ENCODE peak calls at places on chromosomes 1 and 21, in seven cellular contexts. D is astrocyte; J is activated T-helper 1 cell treated with Interleukin-2 at 50 U/mL for 16 hours; X is nephron progenitor cell; B is stimulated activated CD4-positive, alpha-beta T cell treated with anti-CD3 and anti-CD28 coated beads, Interleukin-1b, Interleukin-23, amount 100 ng/mL, for 48 hours; K is adipocyte; F is stimulated activated naive CD8-positive, alpha-beta T cell treated with anti-CD3 and anti-CD28 coated beads, Interleukin-15, Interleukin-2, amounts not matched to agents 100 U/mL and 50 U/mL, for 24 hours. C is an unnamed sample.

GRCh38 chr1:203408485-203409229 is 57.7 kb upstream of the FMOD start:
- DNase-seq in D (peak), J (no peak), X (no peak), B (no peak), K (peak), F (no peak), C (no peak)

GRCh38 chr1:192538407-192539311 is 36.9 kb upstream of the RGS1 start:
- DNase-seq in D (peak), J (no peak), X (no peak), B (no peak), K (peak), F (no peak), C (no peak)

GRCh38 chr1:14215151-14215550 is 383.3 kb upstream of the KAZN start:
- DNase-seq in D (peak), J (no peak), X (no peak), B (no peak), K (no peak), F (no peak), C (no peak)

GRCh38 chr1:231355171-231355570 is 17.1 kb downstream of the SPRTN start:
- DNase-seq in D (no peak), J (no peak), X (no peak), B (no peak), K (peak), F (no peak), C (no peak)

GRCh38 chr1:93324486-93325464 is 20.9 kb upstream of the DR1 start:
- DNase-seq in D (peak), J (no peak), X (no peak), B (no peak), K (peak), F (no peak), C (no peak)

GRCh38 chr1:84569216-84569615 is 5.0 kb downstream of the CTBS start:
- DNase-seq in D (no peak), J (no peak), X (no peak), B (no peak), K (no peak), F (no peak), C (no peak)

GRCh38 chr1:113255038-113255727 is 135.1 kb upstream of the MAGI3 start:
- DNase-seq in D (no peak), J (no peak), X (no peak), B (no peak), K (no peak), F (no peak), C (no peak)

GRCh38 chr1:67072749-67073148 is 18.8 kb upstream of the SLC35D1 start:
- DNase-seq in D (no peak), J (no peak), X (no peak), B (no peak), K (no peak), F (no peak), C (no peak)

GRCh38 chr1:108208724-108209404 is 8.7 kb upstream of the SLC25A24 start:
- DNase-seq in D (no peak), J (no peak), X (peak), B (no peak), K (no peak), F (no peak), C (no peak)

GRCh38 chr1:236502972-236503639 is 20.7 kb upstream of the LGALS8 start:
- DNase-seq in D (peak), J (no peak), X (peak), B (no peak), K (peak), F (peak), C (no peak)

GRCh38 chr1:10881046-10881445 is 84.6 kb upstream of the CASZ1 start:
- DNase-seq in D (no peak), J (no peak), X (no peak), B (no peak), K (no peak), F (no peak), C (no peak)

GRCh38 chr21:42254631-42255030 is 35.7 kb downstream of the ABCG1 start:
- DNase-seq in D (no peak), J (no peak), X (no peak), B (no peak), K (no peak), F (no peak), C (no peak)

GRCh38 chr1:49229555-49229954 is 452.9 kb upstream of the BEND5 start:
- DNase-seq in D (no peak), J (no peak), X (no peak), B (no peak), K (no peak), F (no peak), C (no peak)

GRCh38 chr1:115313173-115313572 is 24.9 kb downstream of the NGF start:
- DNase-seq in D (no peak), J (no peak), X (no peak), B (no peak), K (no peak), F (no peak), C (no peak)

GRCh38 chr1:49013046-49013445 is 236.4 kb upstream of the BEND5 start:
- DNase-seq in D (no peak), J (no peak), X (no peak), B (no peak), K (no peak), F (no peak), C (no peak)

GRCh38 chr1:26035959-26036755 is 9.8 kb downstream of the SLC30A2 start:
- DNase-seq in D (no peak), J (peak), X (peak), B (peak), K (peak), F (peak), C (peak)

GRCh38 chr1:207002731-207003146 is 29.8 kb downstream of the C1orf116 start:
- DNase-seq in D (peak), J (no peak), X (no peak), B (no peak), K (no peak), F (no peak), C (no peak)

GRCh38 chr1:93518516-93518915 is 70.6 kb downstream of the FNBP1L start:
- DNase-seq in D (no peak), J (no peak), X (no peak), B (no peak), K (peak), F (no peak), C (no peak)

GRCh38 chr1:10694274-10694632 is 102.2 kb downstream of the CASZ1 start:
- DNase-seq in D (no peak), J (peak), X (no peak), B (no peak), K (peak), F (no peak), C (peak)

GRCh38 chr1:175665628-175666027 is 77.8 kb downstream of the TNR start:
- DNase-seq in D (no peak), J (no peak), X (no peak), B (no peak), K (no peak), F (no peak), C (no peak)

GRCh38 chr1:165900576-165901380 is 73.4 kb downstream of the UCK2 start:
- DNase-seq in D (no peak), J (no peak), X (peak), B (no peak), K (no peak), F (no peak), C (no peak)